ENCODE peak calls at places on chromosomes 5 and 9, in six cellular contexts. One of them, this sample, is unnamed. For H3K4me1, the result is how much of the 10 kb centered on the place peaks cover.

GRCh38 chr9:105191508-105192118 is 52.8 kb upstream of the SLC44A1 start:
- DNase-seq in PC-9: peak
- DNase-seq in adrenal gland: peak
- DNase-seq in spleen: no peak
- DNase-seq in fibroblast of lung: peak
- DNase-seq in GM23248: peak
- DNase-seq in this sample: no peak

GRCh38 chr5:118095100-118095499 is 893.2 kb downstream of the DTWD2 start:
- DNase-seq in GM23248: no peak
- DNase-seq in adrenal gland: no peak
- DNase-seq in spleen: no peak
- DNase-seq in fibroblast of lung: no peak
- DNase-seq in PC-9: no peak
- DNase-seq in this sample: no peak

GRCh38 chr9:89483592-89484474 is 14.1 kb downstream of the SEMA4D start:
- DNase-seq in PC-9: no peak
- DNase-seq in fibroblast of lung: no peak
- DNase-seq in adrenal gland: peak
- DNase-seq in GM23248: no peak
- DNase-seq in spleen: peak
- DNase-seq in this sample: peak

GRCh38 chr5:80594810-80595209 is 24.7 kb upstream of the ANKRD34B start:
- DNase-seq in spleen: no peak
- DNase-seq in adrenal gland: no peak
- DNase-seq in GM23248: no peak
- DNase-seq in fibroblast of lung: no peak
- DNase-seq in PC-9: no peak
- DNase-seq in this sample: no peak

GRCh38 chr9:27151693-27152397 is 42.8 kb downstream of the TEK start:
- DNase-seq in GM23248: peak
- DNase-seq in PC-9: peak
- DNase-seq in adrenal gland: no peak
- DNase-seq in spleen: no peak
- DNase-seq in fibroblast of lung: peak
- DNase-seq in this sample: no peak

GRCh38 chr5:71782771-71783770 is 64.0 kb downstream of the CARTPT start:
- DNase-seq in GM23248: peak
- DNase-seq in adrenal gland: peak
- DNase-seq in fibroblast of lung: peak
- DNase-seq in spleen: peak
- DNase-seq in PC-9: no peak
- DNase-seq in this sample: peak

GRCh38 chr9:18268381-18268780 is 205.6 kb upstream of the ADAMTSL1 start:
- DNase-seq in PC-9: no peak
- DNase-seq in GM23248: peak
- DNase-seq in adrenal gland: no peak
- DNase-seq in fibroblast of lung: peak
- DNase-seq in spleen: no peak
- DNase-seq in this sample: no peak

GRCh38 chr5:118628672-118629354 is 359.5 kb downstream of the DTWD2 start:
- DNase-seq in GM23248: no peak
- DNase-seq in spleen: no peak
- DNase-seq in PC-9: no peak
- DNase-seq in fibroblast of lung: no peak
- DNase-seq in adrenal gland: peak
- DNase-seq in this sample: no peak

GRCh38 chr5:31196309-31196708 is 2.8 kb downstream of the CDH6 start:
- DNase-seq in PC-9: no peak
- DNase-seq in adrenal gland: no peak
- DNase-seq in GM23248: peak
- DNase-seq in spleen: no peak
- DNase-seq in fibroblast of lung: peak
- DNase-seq in this sample: no peak

GRCh38 chr9:126533911-126534300 is 79.8 kb upstream of the LMX1B start:
- DNase-seq in fibroblast of lung: no peak
- DNase-seq in GM23248: no peak
- DNase-seq in spleen: peak
- DNase-seq in adrenal gland: no peak
- DNase-seq in PC-9: no peak
- DNase-seq in this sample: no peak

GRCh38 chr5:45225571-45226031 is 416.9 kb downstream of the MRPS30 start:
- DNase-seq in adrenal gland: no peak
- DNase-seq in GM23248: no peak
- DNase-seq in fibroblast of lung: no peak
- DNase-seq in spleen: no peak
- DNase-seq in PC-9: no peak
- DNase-seq in this sample: no peak

GRCh38 chr9:129076640-129077037 is 4.3 kb upstream of the DOLPP1 start:
- DNase-seq in adrenal gland: no peak
- DNase-seq in GM23248: no peak
- DNase-seq in PC-9: no peak
- DNase-seq in spleen: no peak
- DNase-seq in fibroblast of lung: no peak
- DNase-seq in this sample: no peak

GRCh38 chr5:173197375-173197891 is 37.6 kb downstream of the NKX2-5 start:
- DNase-seq in fibroblast of lung: no peak
- DNase-seq in adrenal gland: no peak
- DNase-seq in PC-9: no peak
- DNase-seq in spleen: no peak
- DNase-seq in GM23248: peak
- DNase-seq in this sample: no peak

GRCh38 chr5:142749321-142749720 is 20.9 kb upstream of the ARHGAP26 start:
- DNase-seq in PC-9: peak
- DNase-seq in adrenal gland: no peak
- DNase-seq in fibroblast of lung: peak
- DNase-seq in GM23248: peak
- DNase-seq in spleen: no peak
- DNase-seq in this sample: no peak

GRCh38 chr5:6867712-6868111 is 154.5 kb downstream of the TENT4A start:
- DNase-seq in PC-9: no peak
- DNase-seq in spleen: no peak
- DNase-seq in fibroblast of lung: no peak
- DNase-seq in GM23248: no peak
- DNase-seq in adrenal gland: no peak
- DNase-seq in this sample: no peak

GRCh38 chr9:3088166-3088702 is 244.3 kb upstream of the PUM3 start:
- DNase-seq in PC-9: no peak
- DNase-seq in adrenal gland: no peak
- DNase-seq in spleen: no peak
- DNase-seq in GM23248: no peak
- DNase-seq in fibroblast of lung: no peak
- DNase-seq in this sample: no peak

GRCh38 chr9:36165766-36166149 is 3.4 kb upstream of the CCIN start:
- DNase-seq in adrenal gland: no peak
- DNase-seq in PC-9: no peak
- DNase-seq in fibroblast of lung: peak
- DNase-seq in spleen: no peak
- DNase-seq in GM23248: peak
- DNase-seq in this sample: no peak

GRCh38 chr5:168656633-168657032 is 77.5 kb upstream of the PANK3 start:
- DNase-seq in adrenal gland: no peak
- DNase-seq in GM23248: peak
- DNase-seq in PC-9: no peak
- DNase-seq in fibroblast of lung: peak
- DNase-seq in spleen: no peak
- DNase-seq in this sample: no peak

GRCh38 chr5:96256795-96257470 is 176.1 kb downstream of the PCSK1 start:
- DNase-seq in adrenal gland: peak
- DNase-seq in GM23248: peak
- DNase-seq in spleen: no peak
- DNase-seq in PC-9: no peak
- DNase-seq in fibroblast of lung: peak
- DNase-seq in this sample: peak

GRCh38 chr5:154087260-154087659 is 48.5 kb downstream of the MFAP3 start:
- DNase-seq in GM23248: peak
- DNase-seq in spleen: no peak
- DNase-seq in fibroblast of lung: no peak
- DNase-seq in PC-9: peak
- DNase-seq in adrenal gland: no peak
- DNase-seq in this sample: no peak

GRCh38 chr5:77172713-77173328 is 37.7 kb upstream of the PDE8B start:
- DNase-seq in spleen: no peak
- DNase-seq in GM23248: no peak
- DNase-seq in fibroblast of lung: peak
- DNase-seq in PC-9: no peak
- DNase-seq in adrenal gland: no peak
- DNase-seq in this sample: no peak

GRCh38 chr5:76763136-76763535 is 47.2 kb downstream of the F2R start:
- DNase-seq in fibroblast of lung: no peak
- DNase-seq in spleen: no peak
- DNase-seq in PC-9: no peak
- DNase-seq in GM23248: no peak
- DNase-seq in adrenal gland: no peak
- DNase-seq in this sample: no peak

GRCh38 chr9:42388146-42388690 is 204.8 kb downstream of the SPATA31A6 start:
- DNase-seq in adrenal gland: no peak
- DNase-seq in fibroblast of lung: no peak
- DNase-seq in GM23248: no peak
- DNase-seq in spleen: no peak
- DNase-seq in PC-9: no peak
- DNase-seq in this sample: no peak

GRCh38 chr5:136420168-136420916 is 55.0 kb upstream of the TRPC7 start:
- DNase-seq in GM23248: no peak
- DNase-seq in fibroblast of lung: no peak
- DNase-seq in PC-9: no peak
- DNase-seq in spleen: no peak
- DNase-seq in adrenal gland: no peak
- DNase-seq in this sample: no peak

GRCh38 chr5:154834045-154834444 is 16.4 kb downstream of the FAXDC2 start:
- DNase-seq in PC-9: no peak
- DNase-seq in spleen: no peak
- DNase-seq in adrenal gland: no peak
- DNase-seq in GM23248: no peak
- DNase-seq in fibroblast of lung: no peak
- DNase-seq in this sample: no peak

GRCh38 chr9:128894764-128895163 is 12.8 kb downstream of the LRRC8A start:
- DNase-seq in spleen: no peak
- DNase-seq in PC-9: no peak
- DNase-seq in adrenal gland: no peak
- DNase-seq in GM23248: no peak
- DNase-seq in fibroblast of lung: no peak
- DNase-seq in this sample: no peak

GRCh38 chr9:137671196-137671538 is 52.4 kb downstream of the EHMT1 start:
- DNase-seq in adrenal gland: no peak
- DNase-seq in fibroblast of lung: no peak
- DNase-seq in PC-9: no peak
- DNase-seq in spleen: no peak
- DNase-seq in GM23248: no peak
- DNase-seq in this sample: no peak
- H3K4me1 ChIP-seq in adrenal gland: half or more
- H3K4me1 ChIP-seq in fibroblast of lung: under half
- H3K4me1 ChIP-seq in PC-9: under half
- H3K4me1 ChIP-seq in spleen: half or more
- H3K4me1 ChIP-seq in GM23248: under half
- H3K4me1 ChIP-seq in this sample: under half

DNA sequence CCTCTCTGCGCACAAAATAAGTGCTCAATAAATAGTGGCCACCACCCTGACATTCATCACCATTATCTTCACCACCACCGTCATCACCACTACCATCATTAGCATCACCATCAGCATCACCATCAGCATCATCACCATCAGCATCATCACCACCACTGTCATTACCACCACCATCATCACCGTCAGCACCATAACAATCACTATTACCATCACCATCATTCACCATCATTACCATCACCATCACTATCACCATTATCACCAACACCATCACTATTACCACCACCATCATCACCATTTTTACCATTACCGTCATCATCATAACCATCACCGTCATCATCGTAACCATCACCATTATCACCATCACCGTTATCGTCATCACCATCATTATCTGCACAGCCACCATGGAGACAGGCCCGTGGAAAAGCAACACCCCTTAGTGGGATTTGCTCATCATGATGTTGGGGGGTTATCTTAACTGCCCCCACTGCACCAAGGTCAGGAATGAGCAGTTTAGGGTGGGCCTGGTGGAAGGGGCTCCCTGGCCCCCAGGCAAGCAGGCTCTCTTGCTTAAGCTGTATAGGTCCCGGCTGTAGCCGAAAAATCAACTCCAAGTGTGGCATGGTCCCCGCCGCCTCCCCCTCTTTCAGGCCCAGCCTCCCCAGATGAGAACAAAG is 18.1 kb downstream of the AKNA start:
- DNase-seq in spleen: no peak
- DNase-seq in fibroblast of lung: no peak
- DNase-seq in GM23248: no peak
- DNase-seq in adrenal gland: no peak
- DNase-seq in PC-9: no peak
- DNase-seq in this sample: no peak
- H3K4me1 ChIP-seq in spleen: half or more
- H3K4me1 ChIP-seq in fibroblast of lung: under half
- H3K4me1 ChIP-seq in GM23248: under half
- H3K4me1 ChIP-seq in adrenal gland: under half
- H3K4me1 ChIP-seq in PC-9: under half
- H3K4me1 ChIP-seq in this sample: under half

GRCh38 chr9:4689687-4690104 is 10.3 kb downstream of the CDC37L1 start:
- DNase-seq in adrenal gland: no peak
- DNase-seq in GM23248: peak
- DNase-seq in spleen: no peak
- DNase-seq in fibroblast of lung: no peak
- DNase-seq in PC-9: peak
- DNase-seq in this sample: no peak
- H3K4me1 ChIP-seq in adrenal gland: under half
- H3K4me1 ChIP-seq in GM23248: under half
- H3K4me1 ChIP-seq in spleen: under half
- H3K4me1 ChIP-seq in fibroblast of lung: under half
- H3K4me1 ChIP-seq in PC-9: under half
- H3K4me1 ChIP-seq in this sample: under half

GRCh38 chr5:139417214-139417613 is 13.3 kb upstream of the SPATA24 start:
- DNase-seq in GM23248: no peak
- DNase-seq in adrenal gland: peak
- DNase-seq in spleen: no peak
- DNase-seq in fibroblast of lung: peak
- DNase-seq in PC-9: no peak
- DNase-seq in this sample: no peak

GRCh38 chr5:139415221-139415861 is 11.5 kb upstream of the SPATA24 start:
- DNase-seq in GM23248: no peak
- DNase-seq in adrenal gland: peak
- DNase-seq in fibroblast of lung: no peak
- DNase-seq in PC-9: no peak
- DNase-seq in spleen: no peak
- DNase-seq in this sample: peak

GRCh38 chr5:139416651-139417050 is 12.8 kb upstream of the SPATA24 start:
- DNase-seq in fibroblast of lung: no peak
- DNase-seq in GM23248: no peak
- DNase-seq in spleen: no peak
- DNase-seq in PC-9: no peak
- DNase-seq in adrenal gland: peak
- DNase-seq in this sample: no peak

GRCh38 chr5:139414601-139415121 is 10.8 kb upstream of the SPATA24 start:
- DNase-seq in adrenal gland: peak
- DNase-seq in spleen: no peak
- DNase-seq in fibroblast of lung: no peak
- DNase-seq in GM23248: no peak
- DNase-seq in PC-9: no peak
- DNase-seq in this sample: no peak

DNA sequence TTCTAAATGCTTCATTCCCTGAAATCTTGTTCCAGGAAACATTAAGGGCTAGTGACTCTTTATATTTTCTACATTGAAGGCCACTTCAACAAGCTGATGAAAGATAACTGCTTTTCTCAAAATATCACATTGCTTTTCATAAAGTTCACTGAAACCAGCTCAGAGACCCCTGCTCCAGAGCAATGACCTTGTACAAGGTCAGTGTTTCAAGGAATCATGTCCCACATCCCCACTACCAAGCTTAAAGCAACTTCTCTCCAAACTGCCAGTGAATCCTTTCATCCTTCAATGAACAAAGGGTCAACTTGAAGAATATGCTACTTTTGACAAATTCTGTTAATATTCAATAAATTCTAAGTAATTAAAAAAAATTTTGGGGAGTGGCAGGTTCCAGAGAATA is 12.0 kb upstream of the SPATA24 start:
- DNase-seq in spleen: no peak
- DNase-seq in GM23248: no peak
- DNase-seq in adrenal gland: no peak
- DNase-seq in PC-9: no peak
- DNase-seq in fibroblast of lung: no peak
- DNase-seq in this sample: no peak
- H3K4me1 ChIP-seq in spleen: half or more
- H3K4me1 ChIP-seq in GM23248: under half
- H3K4me1 ChIP-seq in adrenal gland: under half
- H3K4me1 ChIP-seq in PC-9: under half
- H3K4me1 ChIP-seq in fibroblast of lung: under half
- H3K4me1 ChIP-seq in this sample: under half